ENCODE peak calls at places on chromosomes 6 and 20, in five cellular contexts. X is GM20000; N is cardiac septum; Z is WTC11; T is stimulated activated CD4-positive, alpha-beta T cell treated with anti-CD3 and anti-CD28 coated beads, Interleukin-1b, Interleukin-23, amount 100 ng/mL, for 1 hour. H is an unnamed sample.

GRCh38 chr20:6142348-6142993 is 19.6 kb upstream of the FERMT1 start:
- DNase-seq in X (peak; percentile 68), N (no peak), Z (peak; percentile 42), T (no peak), H (peak; percentile 25)

GRCh38 chr20:25867776-25868649 is 171.4 kb upstream of the ZNF337 start:
- DNase-seq in X (no peak), N (no peak), Z (peak; percentile 88), T (peak; percentile 43), H (no peak)

GRCh38 chr6:54238407-54238806 is 69.8 kb upstream of the TINAG start:
- DNase-seq in X (no peak), N (no peak), Z (no peak), T (no peak), H (no peak)

GRCh38 chr6:119284861-119285521 is 64.6 kb downstream of the MAN1A1 start:
- DNase-seq in X (no peak), N (no peak), Z (peak; percentile 68), T (no peak), H (no peak)

GRCh38 chr6:45640081-45640491 is 262.4 kb upstream of the SUPT3H start:
- DNase-seq in X (no peak), N (no peak), Z (no peak), T (no peak), H (no peak)

GRCh38 chr20:34921436-34921835 is 34.2 kb downstream of the GSS start:
- DNase-seq in X (no peak), N (no peak), Z (no peak), T (no peak), H (no peak)

GRCh38 chr20:59925894-59926293 is 7.5 kb downstream of the SYCP2 start:
- DNase-seq in X (no peak), N (no peak), Z (no peak), T (no peak), H (no peak)

GRCh38 chr6:38876470-38876869 is 161.4 kb downstream of the DNAH8 start:
- DNase-seq in X (peak; percentile 16), N (no peak), Z (no peak), T (no peak), H (no peak)

GRCh38 chr6:70375882-70376281 is 37.4 kb upstream of the FAM135A start:
- DNase-seq in X (no peak), N (no peak), Z (no peak), T (no peak), H (no peak)

GRCh38 chr6:14037402-14038277 is 79.9 kb upstream of the CD83 start:
- DNase-seq in X (no peak), N (no peak), Z (no peak), T (no peak), H (no peak)

GRCh38 chr6:136633355-136633754 is 83.1 kb upstream of the MAP7 start:
- DNase-seq in X (no peak), N (no peak), Z (no peak), T (no peak), H (no peak)

GRCh38 chr6:110528051-110528929 is 51.9 kb upstream of the SLC22A16 start:
- DNase-seq in X (peak; percentile 58), N (no peak), Z (peak; percentile 33), T (peak; percentile 13), H (peak; percentile 78)

GRCh38 chr20:43977252-43977651 is 62.6 kb downstream of the TOX2 start:
- DNase-seq in X (no peak), N (no peak), Z (no peak), T (no peak), H (no peak)

GRCh38 chr6:12009904-12010634 is 2.0 kb upstream of the HIVEP1 start:
- DNase-seq in X (no peak), N (no peak), Z (no peak), T (no peak), H (no peak)

H was measured in NCI-H1048.